ENCODE peak calls at places on chromosomes 7 and 10, in five cellular contexts. K is amygdala; H is spleen; D is hepatocyte; S is stimulated activated CD4-positive, alpha-beta T cell treated with anti-CD3 and anti-CD28 coated beads, Interleukin-4, amount 100 ng/mL, for 1 hour. T is an unnamed sample.

GRCh38 chr7:7183833-7184463 is 1.6 kb downstream of the C1GALT1 start:
- DNase-seq in S (no peak), D (no peak), H (no peak), K (no peak), T (no peak)

GRCh38 chr7:11959121-11959520 is 127.1 kb upstream of the THSD7A start:
- DNase-seq in D (no peak), S (no peak), H (no peak), K (no peak), T (no peak)

GRCh38 chr10:70664702-70665195 is 7.6 kb upstream of the ADAMTS14 start:
- DNase-seq in H (peak), S (no peak), K (peak), D (peak), T (no peak)

GRCh38 chr7:74094224-74095095 is 10.9 kb downstream of the LIMK1 start:
- DNase-seq in S (peak), D (peak), K (peak), H (peak), T (peak)

GRCh38 chr7:67773081-67773480 is 776.4 kb downstream of the TYW1 start:
- DNase-seq in S (no peak), H (no peak), D (no peak), K (no peak), T (no peak)

GRCh38 chr7:47067215-47067614 is 514.7 kb downstream of the TNS3 start:
- DNase-seq in S (no peak), H (no peak), D (no peak), K (no peak), T (no peak)

GRCh38 chr7:125468855-125469174 is 539.2 kb upstream of the POT1 start:
- DNase-seq in D (no peak), H (no peak), S (no peak), K (no peak), T (no peak)

GRCh38 chr10:75508814-75509306 is 77.4 kb downstream of the LRMDA start:
- DNase-seq in D (peak), H (no peak), K (no peak), S (no peak), T (no peak)

GRCh38 chr10:14648042-14648765 is 126.5 kb downstream of the FAM107B start:
- DNase-seq in D (peak), S (peak), H (peak), K (peak), T (peak)

GRCh38 chr10:126080879-126081331 is 184.5 kb downstream of the FANK1 start:
- DNase-seq in H (no peak), D (no peak), K (no peak), S (no peak), T (no peak)

GRCh38 chr7:981793-982510 is 1.0 kb upstream of the CYP2W1 start:
- DNase-seq in K (no peak), D (no peak), S (no peak), H (no peak), T (no peak)

GRCh38 chr10:122112021-122112616 is 123.2 kb downstream of the TACC2 start:
- DNase-seq in S (no peak), K (no peak), D (peak), H (no peak), T (no peak)

T was measured in activated CD8-positive, alpha-beta memory T cell treated with anti-CD3 and anti-CD28 coated beads for 1 hour.